ENCODE peak calls at places on chromosomes 16 and 17, in six cellular contexts. T is BE2C, N is fibroblast of the aortic adventitia, G is heart left ventricle, X is RWPE1, F is Caco-2. I is an unnamed sample.

GRCh38 chr16:24775455-24775854 is 46.0 kb downstream of the TNRC6A start:
- DNase-seq in T (no peak), N (peak), G (no peak), X (no peak), F (no peak), I (no peak)

GRCh38 chr16:53378138-53378537 is 56.1 kb upstream of the RBL2 start:
- DNase-seq in T (no peak), N (no peak), G (no peak), X (peak), F (no peak), I (no peak)

GRCh38 chr17:10127819-10128375 is 70.5 kb downstream of the GAS7 start:
- DNase-seq in T (no peak), N (peak), G (peak), X (no peak), F (no peak), I (no peak)

GRCh38 chr17:30573603-30574175 is 96.5 kb downstream of the GOSR1 start:
- DNase-seq in T (no peak), N (no peak), G (no peak), X (no peak), F (no peak), I (no peak)

GRCh38 chr17:50051082-50051576 is 4.8 kb upstream of the ITGA3 start:
- DNase-seq in T (no peak), N (no peak), G (no peak), X (peak), F (peak), I (no peak)

GRCh38 chr16:9039208-9039607 is 52.2 kb upstream of the HAPSTR1 start:
- DNase-seq in T (no peak), N (peak), G (no peak), X (no peak), F (peak), I (no peak)

GRCh38 chr17:81831957-81832607 is 1.0 kb downstream of the MCRIP1 start:
- DNase-seq in T (no peak), N (peak), G (no peak), X (no peak), F (no peak), I (no peak)

GRCh38 chr17:41539979-41540701 is 12.0 kb upstream of the KRT19 start:
- DNase-seq in T (no peak), N (no peak), G (no peak), X (no peak), F (no peak), I (no peak)

GRCh38 chr17:79915850-79916430 is 76.7 kb upstream of the CBX4 start:
- DNase-seq in T (no peak), N (peak), G (peak), X (peak), F (peak), I (peak)

GRCh38 chr17:62162898-62163297 is 97.8 kb upstream of the MED13 start:
- DNase-seq in T (peak), N (no peak), G (no peak), X (no peak), F (no peak), I (no peak)

GRCh38 chr17:29210879-29211278 is 30.7 kb upstream of the MYO18A start:
- DNase-seq in T (no peak), N (no peak), G (no peak), X (no peak), F (no peak), I (no peak)

GRCh38 chr17:80566054-80566400 is 21.4 kb downstream of the RPTOR start:
- DNase-seq in T (no peak), N (no peak), G (no peak), X (no peak), F (no peak), I (no peak)

GRCh38 chr16:77273815-77274214 is 74.6 kb downstream of the SYCE1L start:
- DNase-seq in T (no peak), N (peak), G (no peak), X (no peak), F (no peak), I (no peak)

GRCh38 chr16:78444-79145 is 570 bp downstream of the MPG start:
- DNase-seq in T (no peak), N (peak), G (peak), X (peak), F (no peak), I (no peak)

GRCh38 chr17:79866791-79867190 is 27.6 kb upstream of the CBX4 start:
- DNase-seq in T (no peak), N (no peak), G (no peak), X (no peak), F (no peak), I (no peak)

GRCh38 chr17:8896641-8897635 is 29.5 kb upstream of the PIK3R6 start:
- DNase-seq in T (no peak), N (no peak), G (no peak), X (no peak), F (no peak), I (no peak)

GRCh38 chr16:54687043-54687655 is 243.5 kb upstream of the IRX5 start:
- DNase-seq in T (no peak), N (no peak), G (no peak), X (no peak), F (peak), I (no peak)

GRCh38 chr17:42281571-42282096 is 5.4 kb upstream of the STAT5B start:
- DNase-seq in T (no peak), N (no peak), G (no peak), X (no peak), F (no peak), I (no peak)

GRCh38 chr17:43790311-43790940 is 10.2 kb downstream of the CFAP97D1 start:
- DNase-seq in T (no peak), N (no peak), G (no peak), X (no peak), F (no peak), I (no peak)

GRCh38 chr16:61313931-61314330 is 722.3 kb downstream of the CDH8 start:
- DNase-seq in T (no peak), N (no peak), G (no peak), X (no peak), F (no peak), I (no peak)

DNA sequence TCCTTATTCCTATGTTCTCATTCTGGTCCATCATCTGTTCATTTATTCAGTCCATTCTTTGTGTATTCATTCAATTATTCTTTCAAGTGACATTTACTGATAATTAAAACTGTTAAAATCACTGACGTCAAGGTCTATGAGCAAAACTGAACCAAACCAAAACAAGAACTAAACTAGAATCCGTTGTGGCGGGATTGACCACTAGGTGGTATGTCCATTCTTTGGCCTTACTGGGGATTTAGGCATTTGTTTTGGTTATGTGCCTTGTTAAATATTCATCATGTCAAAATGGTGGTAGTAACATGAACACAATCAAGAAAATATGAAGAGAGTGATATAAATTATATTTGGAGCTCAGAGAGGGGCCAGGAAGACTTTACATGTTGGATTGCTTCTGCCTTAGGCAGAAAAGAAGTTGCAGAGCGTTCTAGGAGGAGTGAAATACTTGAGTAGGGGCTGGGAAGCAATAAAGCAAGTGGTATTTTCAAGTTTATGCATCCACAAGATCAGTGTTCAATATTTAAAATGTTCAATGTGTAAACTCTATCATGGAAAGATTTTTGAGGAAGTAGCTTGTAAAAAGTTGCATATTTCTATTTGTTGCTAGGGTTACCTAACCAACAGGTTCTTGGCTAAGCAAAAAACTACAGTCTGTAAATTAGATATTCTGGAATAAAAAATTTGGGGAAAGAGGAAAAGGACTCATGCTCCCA is 129.0 kb downstream of the CDH13 start:
- DNase-seq in T (no peak), N (no peak), G (no peak), X (no peak), F (peak), I (no peak)
- TF ChIP-seq CTCF in T (no peak), N (peak), G (no peak), X (no peak), F (peak), I (peak)

DNA sequence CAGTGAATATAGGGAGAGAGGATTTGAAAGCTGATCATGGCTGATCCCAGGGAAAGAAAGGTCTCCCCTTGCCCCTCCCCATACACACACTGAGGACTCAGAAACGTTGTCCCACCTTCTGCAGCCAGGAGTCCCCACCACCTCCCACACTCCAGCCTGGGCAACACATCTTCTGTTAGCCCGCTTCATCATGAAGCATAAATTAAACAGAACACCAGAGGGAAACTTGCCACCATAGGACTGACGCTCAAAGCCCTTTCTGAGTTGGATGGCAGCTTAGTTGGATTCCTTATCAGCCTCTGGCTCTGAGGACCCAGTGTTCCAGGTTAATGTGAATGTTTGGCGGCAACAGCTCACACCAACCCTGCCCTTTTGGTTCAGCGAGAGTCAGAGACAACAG is 33.9 kb downstream of the ARHGAP27 start:
- DNase-seq in T (no peak), N (no peak), G (no peak), X (no peak), F (no peak), I (no peak)
- TF ChIP-seq CTCF in T (peak), N (no peak), G (peak), X (no peak), F (no peak), I (no peak)

GRCh38 chr17:48502312-48502711 is 28.5 kb downstream of the HOXB1 start:
- DNase-seq in T (no peak), N (no peak), G (no peak), X (no peak), F (no peak), I (no peak)

GRCh38 chr17:48502901-48503300 is 27.9 kb downstream of the HOXB1 start:
- DNase-seq in T (no peak), N (no peak), G (no peak), X (no peak), F (no peak), I (no peak)

GRCh38 chr17:48499248-48499647 is 31.6 kb downstream of the HOXB1 start:
- DNase-seq in T (no peak), N (no peak), G (no peak), X (peak), F (no peak), I (no peak)

GRCh38 chr17:48499743-48500434 is 30.9 kb downstream of the HOXB1 start:
- DNase-seq in T (no peak), N (no peak), G (no peak), X (no peak), F (peak), I (no peak)

GRCh38 chr17:48500435-48501426 is 30.1 kb downstream of the HOXB1 start:
- DNase-seq in T (no peak), N (peak), G (no peak), X (no peak), F (peak), I (no peak)
- TF ChIP-seq CTCF in T (no peak), N (peak), G (no peak), X (no peak), F (peak), I (no peak)

GRCh38 chr16:75127713-75128415 is 11.3 kb upstream of the LDHD start:
- DNase-seq in T (no peak), N (no peak), G (no peak), X (no peak), F (peak), I (no peak)

GRCh38 chr16:75131081-75131480 is 14.5 kb upstream of the LDHD start:
- DNase-seq in T (no peak), N (no peak), G (no peak), X (no peak), F (no peak), I (no peak)

DNA sequence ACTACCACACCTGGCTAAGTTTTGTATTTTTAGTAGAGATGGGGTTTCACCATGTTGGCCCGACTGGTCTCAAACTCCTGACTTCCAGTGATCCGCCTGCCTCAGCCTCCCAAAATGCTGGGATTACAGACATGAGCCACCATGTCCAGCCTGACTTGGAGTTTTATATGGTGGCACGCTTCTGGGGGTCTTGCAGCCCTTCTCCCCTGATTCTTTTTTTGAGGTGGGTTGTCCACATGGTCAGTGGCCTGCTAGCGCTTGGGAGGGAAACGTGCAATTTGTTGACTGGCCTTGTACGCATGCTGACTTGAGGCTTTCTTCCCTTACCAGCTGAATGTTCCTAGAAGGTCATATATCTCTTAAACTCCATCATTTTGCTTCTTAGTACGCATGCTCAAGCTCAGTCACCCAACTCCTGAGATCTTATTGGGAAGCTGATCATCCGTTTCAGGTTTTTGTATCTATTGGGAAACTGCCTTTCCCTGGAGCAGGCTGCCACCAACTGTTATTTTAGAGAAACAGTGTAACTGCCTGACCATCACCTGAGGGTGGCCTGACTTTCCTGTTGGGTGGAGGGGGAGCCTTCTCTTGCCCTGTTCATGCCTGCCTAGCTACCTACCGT is 13.7 kb upstream of the LDHD start:
- DNase-seq in T (no peak), N (peak), G (no peak), X (no peak), F (peak), I (no peak)
- TF ChIP-seq CTCF in T (peak), N (no peak), G (peak), X (no peak), F (no peak), I (no peak)

I was measured in progenitor cell of endocrine pancreas.